ENCODE peak calls at places on chromosomes 12 and 14, in ten cellular contexts. K is GM23338, P is heart right ventricle, X is OCI-LY7, F is fibroblast of pulmonary artery, W is PC-9, A is ovary, Z is AG04450, T is GM12878, O is dorsolateral prefrontal cortex. J is an unnamed sample.

GRCh38 chr14:96072076-96072475 is 32.9 kb downstream of the C14orf132 start:
- DNase-seq in K (no peak), P (no peak), X (no peak), F (no peak), W (no peak), A (no peak), Z (no peak), T (no peak), O (no peak), J (no peak)

GRCh38 chr12:132285991-132286681 is 43.3 kb downstream of the GALNT9 start:
- DNase-seq in K (peak), P (peak), X (no peak), F (peak), W (no peak), A (peak), Z (peak), T (no peak), O (peak), J (peak)

GRCh38 chr14:60944206-60944605 is 36.7 kb downstream of the TRMT5 start:
- DNase-seq in K (no peak), P (peak), X (no peak), F (peak), W (no peak), A (no peak), Z (no peak), T (no peak), O (no peak), J (no peak)

GRCh38 chr12:53065975-53066593 is 13.1 kb downstream of the SPRYD3 start:
- DNase-seq in K (peak), P (peak), X (peak), F (peak), W (peak), A (peak), Z (no peak), T (no peak), O (peak), J (peak)

GRCh38 chr14:99774526-99775307 is 18.5 kb upstream of the EML1 start:
- DNase-seq in K (no peak), P (peak), X (no peak), F (peak), W (no peak), A (peak), Z (no peak), T (no peak), O (peak), J (no peak)

GRCh38 chr12:9115731-9116689 is at the start of gene A2M:
- DNase-seq in K (no peak), P (peak), X (no peak), F (peak), W (no peak), A (no peak), Z (no peak), T (no peak), O (no peak), J (no peak)

GRCh38 chr14:75417674-75418073 is 10.1 kb upstream of the JDP2 start:
- DNase-seq in K (no peak), P (no peak), X (no peak), F (peak), W (no peak), A (no peak), Z (no peak), T (no peak), O (no peak), J (no peak)

GRCh38 chr12:77537648-77538047 is 293.0 kb upstream of the NAV3 start:
- DNase-seq in K (no peak), P (no peak), X (no peak), F (peak), W (peak), A (no peak), Z (no peak), T (no peak), O (no peak), J (no peak)

GRCh38 chr14:99720941-99721791 is 37.1 kb downstream of the CYP46A1 start:
- DNase-seq in K (no peak), P (no peak), X (no peak), F (no peak), W (no peak), A (no peak), Z (no peak), T (no peak), O (peak), J (no peak)

DNA sequence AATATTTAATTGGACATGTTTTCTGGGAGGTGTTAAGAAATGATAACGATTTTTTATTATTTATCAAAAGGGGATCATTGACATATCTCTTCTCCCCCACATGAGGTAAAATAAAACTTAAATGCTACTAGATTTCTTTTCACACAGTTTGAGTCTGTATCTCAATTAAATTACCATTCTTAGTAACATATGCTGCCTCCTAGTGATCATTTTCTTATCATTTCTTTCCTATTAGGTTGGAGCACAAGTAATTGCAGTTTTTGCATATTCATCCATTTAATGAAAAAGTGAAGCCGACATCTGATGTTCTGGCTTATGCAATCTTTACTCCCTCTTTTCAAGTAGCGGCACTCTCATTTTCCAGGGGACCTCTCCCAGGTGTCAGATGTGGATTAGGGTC is 24.9 kb downstream of the PUS7L start:
- DNase-seq in K (no peak), P (no peak), X (no peak), F (no peak), W (no peak), A (no peak), Z (no peak), T (no peak), O (no peak), J (no peak)
- TF ChIP-seq CTCF in K (no peak), P (no peak), X (peak), F (no peak), W (no peak), A (no peak), Z (peak), T (no peak), O (no peak), J (no peak)

DNA sequence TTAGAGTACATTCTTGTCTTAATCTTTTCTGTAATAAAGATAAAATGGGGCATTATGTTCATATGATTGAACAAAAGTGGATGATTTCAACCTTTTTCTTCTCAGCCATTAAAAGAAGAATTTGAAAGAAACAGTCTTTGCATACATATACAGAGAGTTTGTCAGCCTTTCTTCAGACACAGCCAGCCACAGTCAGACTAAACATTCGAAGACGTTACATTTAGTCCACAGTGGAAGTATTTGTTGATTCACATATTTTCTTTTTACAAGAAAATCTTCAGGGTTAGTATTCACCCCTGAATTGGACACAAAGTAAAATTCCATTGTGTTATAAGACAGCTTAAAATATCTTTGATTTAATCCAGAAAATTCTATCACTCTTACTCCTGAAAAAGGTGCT is 36.2 kb downstream of the ETV6 start:
- DNase-seq in K (no peak), P (no peak), X (no peak), F (no peak), W (no peak), A (no peak), Z (no peak), T (no peak), O (no peak), J (no peak)
- TF ChIP-seq CTCF in K (no peak), P (no peak), X (no peak), F (no peak), W (no peak), A (no peak), Z (no peak), T (no peak), O (no peak), J (no peak)

GRCh38 chr14:89241934-89242670 is 174.9 kb downstream of the FOXN3 start:
- DNase-seq in K (no peak), P (no peak), X (no peak), F (no peak), W (no peak), A (no peak), Z (no peak), T (no peak), O (no peak), J (no peak)
- TF ChIP-seq CTCF in K (no peak), P (no peak), X (peak), F (no peak), W (no peak), A (no peak), Z (no peak), T (no peak), O (no peak), J (no peak)

GRCh38 chr14:70563417-70563816 is 28.6 kb upstream of the ADAM20 start:
- DNase-seq in K (no peak), P (no peak), X (no peak), F (no peak), W (no peak), A (no peak), Z (no peak), T (no peak), O (no peak), J (no peak)

GRCh38 chr14:70573050-70573449 is 27.4 kb downstream of the MED6 start:
- DNase-seq in K (no peak), P (no peak), X (no peak), F (no peak), W (no peak), A (no peak), Z (no peak), T (no peak), O (no peak), J (no peak)

GRCh38 chr14:70571139-70571538 is 29.3 kb downstream of the MED6 start:
- DNase-seq in K (peak), P (no peak), X (no peak), F (no peak), W (peak), A (no peak), Z (no peak), T (no peak), O (no peak), J (no peak)

GRCh38 chr14:70563869-70564268 is 29.1 kb upstream of the ADAM20 start:
- DNase-seq in K (no peak), P (peak), X (no peak), F (no peak), W (no peak), A (no peak), Z (no peak), T (no peak), O (no peak), J (no peak)

DNA sequence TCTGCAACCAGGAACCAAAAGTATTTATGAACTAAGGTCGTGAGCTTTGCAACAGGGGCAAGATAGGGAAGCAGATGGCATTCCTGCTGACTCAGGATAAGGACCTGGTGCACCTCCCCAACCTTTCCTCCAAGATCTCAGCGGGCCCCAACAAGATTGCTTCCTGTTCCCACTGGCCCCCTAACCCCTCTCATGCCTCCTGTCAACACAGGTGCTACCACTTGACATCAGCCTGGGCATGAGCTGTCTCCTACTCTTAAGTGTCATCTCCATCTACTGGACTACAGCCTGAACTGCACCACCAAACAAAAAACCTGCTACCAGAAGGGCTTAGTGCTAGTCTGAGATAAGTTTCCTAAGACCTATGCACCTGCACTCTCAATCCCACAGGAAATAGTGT is 32.7 kb downstream of the MED6 start:
- DNase-seq in K (peak), P (no peak), X (peak), F (peak), W (no peak), A (no peak), Z (peak), T (no peak), O (no peak), J (peak)
- TF ChIP-seq CTCF in K (peak), P (peak), X (peak), F (peak), W (peak), A (no peak), Z (peak), T (peak), O (no peak), J (peak)

DNA sequence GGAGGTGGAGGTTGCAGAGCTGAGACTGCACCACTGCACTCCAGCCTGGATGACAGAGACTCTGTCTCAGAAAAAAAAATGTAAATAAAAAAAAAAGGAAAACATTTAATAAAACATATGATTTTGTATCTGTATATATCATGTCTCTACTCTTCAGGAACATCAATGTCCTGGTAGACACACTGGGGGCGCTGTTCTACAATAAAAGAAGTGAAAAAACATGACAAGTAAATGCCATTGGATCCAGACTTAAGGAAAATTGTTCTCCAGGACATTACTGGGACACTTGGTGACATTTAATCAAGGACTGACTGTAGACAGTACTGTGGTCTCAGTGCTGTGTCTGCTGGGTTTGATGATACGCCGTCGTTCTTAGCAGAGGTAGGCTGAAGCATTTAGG is 15.5 kb upstream of the KLC1 start:
- DNase-seq in K (no peak), P (no peak), X (no peak), F (peak), W (peak), A (no peak), Z (no peak), T (no peak), O (no peak), J (no peak)
- TF ChIP-seq CTCF in K (no peak), P (peak), X (peak), F (peak), W (peak), A (no peak), Z (peak), T (peak), O (no peak), J (no peak)

GRCh38 chr12:97283297-97283696 is 179.3 kb upstream of the RMST start:
- DNase-seq in K (peak), P (no peak), X (peak), F (no peak), W (no peak), A (no peak), Z (no peak), T (no peak), O (no peak), J (no peak)
- TF ChIP-seq CTCF in K (peak), P (no peak), X (peak), F (no peak), W (peak), A (no peak), Z (no peak), T (peak), O (no peak), J (no peak)

GRCh38 chr14:92519246-92520101 is 5.9 kb downstream of the RIN3 start:
- DNase-seq in K (no peak), P (no peak), X (no peak), F (no peak), W (no peak), A (no peak), Z (no peak), T (no peak), O (no peak), J (no peak)

GRCh38 chr14:92520102-92520651 is 6.6 kb downstream of the RIN3 start:
- DNase-seq in K (no peak), P (no peak), X (no peak), F (no peak), W (no peak), A (no peak), Z (no peak), T (no peak), O (no peak), J (no peak)

GRCh38 chr14:92523752-92524151 is 10.2 kb downstream of the RIN3 start:
- DNase-seq in K (no peak), P (no peak), X (no peak), F (no peak), W (no peak), A (no peak), Z (no peak), T (no peak), O (no peak), J (no peak)

GRCh38 chr14:92517761-92518160 is 4.2 kb downstream of the RIN3 start:
- DNase-seq in K (no peak), P (no peak), X (no peak), F (no peak), W (no peak), A (no peak), Z (no peak), T (no peak), O (no peak), J (no peak)

GRCh38 chr14:92520701-92521415 is 7.3 kb downstream of the RIN3 start:
- DNase-seq in K (no peak), P (no peak), X (no peak), F (no peak), W (no peak), A (no peak), Z (no peak), T (no peak), O (no peak), J (no peak)
- TF ChIP-seq CTCF in K (no peak), P (no peak), X (no peak), F (no peak), W (no peak), A (no peak), Z (no peak), T (no peak), O (no peak), J (no peak)